ENCODE peak calls at places on chromosomes 6 and 20, in nine cellular contexts. R is activated naive CD4-positive, alpha-beta T cell; L is memory B cell; U is cardiac fibroblast; P is stimulated activated CD4-positive, alpha-beta T cell treated with anti-CD3 and anti-CD28 coated beads, TNF-alpha, amount 100 ng/mL, for 4 hours; H is occipital lobe; D is mesendoderm; I is amniotic epithelial cell; Z is naive thymus-derived CD8-positive, alpha-beta T cell. B is an unnamed sample.

GRCh38 chr20:11008444-11008843 is 334.6 kb upstream of the JAG1 start:
- DNase-seq in R (no peak), L (no peak), U (no peak), P (no peak), H (no peak), D (no peak), I (no peak), Z (no peak), B (peak; percentile 10)

GRCh38 chr6:48560408-48560807 is 449.4 kb upstream of the PTCHD4 start:
- DNase-seq in R (no peak), L (no peak), U (peak; percentile 42), P (no peak), H (no peak), D (peak; percentile 38), I (peak; percentile 60), Z (no peak), B (no peak)

GRCh38 chr6:111367393-111368088 is 115.5 kb downstream of the REV3L start:
- DNase-seq in R (no peak), L (no peak), U (peak; percentile 30), P (no peak), H (no peak), D (no peak), I (no peak), Z (no peak), B (no peak)

GRCh38 chr20:3224681-3225421 is 14.1 kb downstream of the SLC4A11 start:
- DNase-seq in R (no peak), L (no peak), U (no peak), P (no peak), H (no peak), D (no peak), I (no peak), Z (no peak), B (no peak)

GRCh38 chr6:17730078-17730704 is 23.5 kb upstream of the NUP153 start:
- DNase-seq in R (no peak), L (no peak), U (no peak), P (no peak), H (no peak), D (no peak), I (no peak), Z (no peak), B (no peak)

GRCh38 chr20:46089076-46089337 is 755 bp downstream of the NCOA5 start:
- DNase-seq in R (no peak), L (no peak), U (no peak), P (no peak), H (no peak), D (no peak), I (peak; percentile 14), Z (no peak), B (no peak)

GRCh38 chr6:52640170-52640569 is 30.7 kb upstream of the TMEM14A start:
- DNase-seq in R (no peak), L (no peak), U (peak; percentile 68), P (no peak), H (no peak), D (no peak), I (no peak), Z (no peak), B (peak; percentile 64)

GRCh38 chr20:676315-676937 is 824 bp upstream of the SCRT2 start:
- DNase-seq in R (no peak), L (no peak), U (no peak), P (no peak), H (no peak), D (no peak), I (no peak), Z (no peak), B (peak; percentile 52)

GRCh38 chr6:158654960-158655485 is 5.2 kb downstream of the SYTL3 start:
- DNase-seq in R (no peak), L (no peak), U (peak; percentile 71), P (no peak), H (no peak), D (no peak), I (peak; percentile 77), Z (no peak), B (no peak)

GRCh38 chr20:62239278-62239879 is 1.1 kb downstream of the OSBPL2 start:
- DNase-seq in R (no peak), L (no peak), U (no peak), P (no peak), H (no peak), D (no peak), I (no peak), Z (no peak), B (no peak)

GRCh38 chr6:6479706-6480250 is 108.7 kb upstream of the LY86 start:
- DNase-seq in R (no peak), L (no peak), U (no peak), P (no peak), H (no peak), D (no peak), I (no peak), Z (no peak), B (peak; percentile 6)

GRCh38 chr20:4661191-4661590 is 60.5 kb upstream of the PRND start:
- DNase-seq in R (peak; percentile 9), L (no peak), U (no peak), P (no peak), H (no peak), D (no peak), I (no peak), Z (peak; percentile 2), B (no peak)

GRCh38 chr6:137363805-137364138 is 130.4 kb downstream of the OLIG3 start:
- DNase-seq in R (no peak), L (no peak), U (no peak), P (no peak), H (no peak), D (peak; percentile 18), I (peak; percentile 51), Z (no peak), B (no peak)

GRCh38 chr6:62272118-62272517 is 13.9 kb downstream of the KHDRBS2 start:
- DNase-seq in R (no peak), L (no peak), U (no peak), P (no peak), H (no peak), D (no peak), I (no peak), Z (no peak), B (no peak)